ENCODE peak calls at places on chromosomes 7 and 10, in nine cellular contexts. Y is ovary; F is naive thymus-derived CD4-positive, alpha-beta T cell; A is substantia nigra; W is stomach; U is lung; N is neural progenitor cell; J is heart right ventricle; H is CD8-positive, alpha-beta T cell. B is an unnamed sample.
A peak's percentile ranks its signal among the peaks of the same experiment; 100 is the strongest.

GRCh38 chr7:51700593-51701215 is 384.1 kb upstream of the COBL start:
- DNase-seq in Y (no peak), F (no peak), A (no peak), W (no peak), U (no peak), N (no peak), J (no peak), H (no peak), B (no peak)

GRCh38 chr7:92057375-92057774 is 76.9 kb downstream of the CYP51A1 start:
- DNase-seq in Y (no peak), F (no peak), A (no peak), W (peak; percentile 62), U (no peak), N (peak; percentile 25), J (no peak), H (no peak), B (no peak)

GRCh38 chr7:46586406-46586805 is 665.3 kb upstream of the IGFBP3 start:
- DNase-seq in Y (no peak), F (no peak), A (no peak), W (no peak), U (no peak), N (no peak), J (no peak), H (no peak), B (no peak)

GRCh38 chr7:99042957-99043356 is 101.0 kb downstream of the SMURF1 start:
- DNase-seq in Y (no peak), F (no peak), A (no peak), W (no peak), U (peak; percentile 5), N (no peak), J (no peak), H (no peak), B (no peak)

GRCh38 chr7:129351320-129351719 is 82.9 kb upstream of the STRIP2 start:
- DNase-seq in Y (no peak), F (no peak), A (no peak), W (no peak), U (no peak), N (no peak), J (no peak), H (no peak), B (no peak)

GRCh38 chr10:106378251-106378650 is 786.3 kb downstream of the SORCS1 start:
- DNase-seq in Y (no peak), F (no peak), A (no peak), W (no peak), U (no peak), N (no peak), J (no peak), H (no peak), B (no peak)

GRCh38 chr10:32112055-32112454 is 55.8 kb upstream of the KIF5B start:
- DNase-seq in Y (no peak), F (no peak), A (no peak), W (no peak), U (no peak), N (no peak), J (no peak), H (no peak), B (no peak)

GRCh38 chr7:22121702-22122474 is 176.2 kb upstream of the CDCA7L start:
- DNase-seq in Y (no peak), F (no peak), A (no peak), W (no peak), U (no peak), N (no peak), J (peak; percentile 79), H (no peak), B (no peak)

GRCh38 chr7:134520130-134520529 is 7.2 kb upstream of the AKR1B10 start:
- DNase-seq in Y (no peak), F (no peak), A (no peak), W (no peak), U (no peak), N (no peak), J (no peak), H (no peak), B (no peak)

GRCh38 chr7:98312201-98312600 is 30.7 kb downstream of the BRI3 start:
- DNase-seq in Y (no peak), F (no peak), A (no peak), W (no peak), U (no peak), N (no peak), J (no peak), H (no peak), B (no peak)

GRCh38 chr10:9828110-9828509 is 1189.6 kb upstream of the CELF2 start:
- DNase-seq in Y (no peak), F (no peak), A (no peak), W (no peak), U (no peak), N (no peak), J (no peak), H (no peak), B (no peak)

DNA sequence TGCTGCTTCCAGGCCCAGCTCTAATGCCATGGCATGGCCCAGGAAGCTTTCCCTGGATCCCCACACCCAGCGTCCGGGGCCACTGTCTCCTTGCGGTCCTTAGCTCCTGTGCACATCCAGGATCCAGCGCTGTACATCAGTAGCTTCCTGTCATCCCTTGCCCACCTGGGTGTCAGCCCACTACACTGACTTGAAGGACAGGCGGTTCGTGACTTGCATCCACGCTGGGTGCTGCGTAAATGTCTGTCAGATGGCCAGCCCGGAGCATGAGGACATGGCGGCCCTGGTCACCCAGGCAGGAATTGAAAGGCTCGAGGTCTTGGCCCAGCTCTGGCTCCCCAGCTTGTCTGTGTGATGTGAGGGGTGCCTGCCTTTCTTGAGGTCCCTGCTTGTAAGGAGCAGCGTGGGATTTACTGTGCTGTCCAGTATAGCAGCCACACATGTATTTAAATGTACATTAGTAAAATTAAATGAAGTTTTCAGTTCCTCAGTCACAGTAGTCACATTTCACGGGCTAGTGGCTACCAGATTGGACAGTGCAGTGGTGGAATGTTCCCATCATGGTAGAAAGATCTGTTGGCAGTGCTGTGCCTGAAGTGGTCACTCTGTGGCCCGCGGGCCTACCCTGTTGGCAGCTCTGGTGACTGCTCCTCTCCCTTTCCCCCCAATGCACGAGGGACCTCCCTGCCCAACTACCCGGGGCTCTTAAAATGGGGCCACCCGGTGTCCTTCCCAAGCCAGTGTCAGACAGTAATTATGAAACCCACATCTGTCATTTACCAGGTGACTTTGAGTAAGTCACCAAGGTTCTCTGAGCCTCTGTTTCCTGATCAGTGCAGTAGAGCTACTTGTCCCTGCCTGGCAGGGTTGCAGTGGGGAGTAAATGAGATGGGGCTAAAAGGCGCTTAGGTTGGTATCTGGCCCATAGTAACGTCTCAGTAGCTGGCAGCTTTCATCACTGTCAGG is 97.8 kb upstream of the PPIF start:
- DNase-seq in Y (no peak), F (no peak), A (no peak), W (no peak), U (no peak), N (no peak), J (no peak), H (no peak), B (no peak)
- H3K27ac ChIP-seq in Y (no peak overlapping the region), F (no peak overlapping the region), A (peak overlapping the region; percentile 94), W (peak overlapping the region; percentile 86), U (peak overlapping the region; percentile 50), N (no peak overlapping the region), J (peak overlapping the region; percentile 90), H (no peak overlapping the region), B (peak overlapping the region; percentile 59)

GRCh38 chr7:135923700-135924261 is 53.4 kb downstream of the MTPN start:
- DNase-seq in Y (no peak), F (no peak), A (no peak), W (no peak), U (no peak), N (no peak), J (no peak), H (no peak), B (no peak)
- H3K27ac ChIP-seq in Y (no peak overlapping the region), F (no peak overlapping the region), A (no peak overlapping the region), W (no peak overlapping the region), U (no peak overlapping the region), N (no peak overlapping the region), J (no peak overlapping the region), H (no peak overlapping the region), B (no peak overlapping the region)

DNA sequence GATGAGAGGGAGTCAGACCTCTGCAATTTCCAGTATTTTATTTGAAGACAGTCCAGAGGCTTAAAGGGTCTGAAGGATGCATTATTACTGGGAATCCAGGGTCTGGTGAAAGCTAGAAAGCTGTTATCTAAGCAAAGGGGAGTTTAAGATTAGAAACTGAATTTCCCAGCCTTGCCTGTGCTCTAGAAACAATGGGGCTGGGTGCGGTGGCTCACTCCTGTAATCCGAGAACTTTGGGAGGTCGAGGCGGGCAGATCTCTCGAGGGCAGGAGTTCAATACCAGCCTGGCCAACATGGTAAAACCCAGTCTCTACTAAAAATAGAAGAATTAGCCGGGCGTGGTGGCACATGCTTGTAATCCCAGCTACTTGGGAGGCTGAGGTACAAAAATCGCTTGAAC is 71.5 kb upstream of the ANLN start:
- DNase-seq in Y (no peak), F (no peak), A (no peak), W (no peak), U (peak; percentile 18), N (no peak), J (no peak), H (no peak), B (no peak)
- H3K27ac ChIP-seq in Y (no peak overlapping the region), F (no peak overlapping the region), A (no peak overlapping the region), W (no peak overlapping the region), U (no peak overlapping the region), N (no peak overlapping the region), J (no peak overlapping the region), H (no peak overlapping the region), B (no peak overlapping the region)

GRCh38 chr7:45564886-45565455 is 9.2 kb upstream of the ADCY1 start:
- DNase-seq in Y (no peak), F (no peak), A (no peak), W (no peak), U (no peak), N (no peak), J (no peak), H (no peak), B (no peak)
- H3K27ac ChIP-seq in Y (no peak overlapping the region), F (no peak overlapping the region), A (no peak overlapping the region), W (no peak overlapping the region), U (no peak overlapping the region), N (no peak overlapping the region), J (peak overlapping the region; percentile 57), H (no peak overlapping the region), B (peak overlapping the region; percentile 36)

DNA sequence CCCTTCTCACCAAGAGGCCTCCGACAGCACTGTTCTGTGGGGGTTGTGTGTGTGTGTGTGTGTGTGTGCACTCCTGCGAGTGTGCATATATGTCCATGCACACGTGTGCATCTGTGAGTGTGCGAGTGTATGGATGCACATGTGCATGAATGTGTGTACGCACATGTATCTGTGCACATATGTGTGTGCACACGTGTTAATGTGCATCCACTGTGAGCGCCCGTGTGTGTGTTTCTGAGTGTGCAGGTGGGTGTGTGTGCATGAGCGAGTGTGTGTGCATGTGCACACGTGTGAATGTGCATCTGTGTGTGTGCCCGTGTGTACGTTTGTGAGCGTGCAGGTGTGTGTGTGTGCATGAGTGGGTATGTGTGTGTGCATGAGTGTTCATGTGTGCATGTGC is 48.5 kb upstream of the FOXL3 start:
- DNase-seq in Y (no peak), F (no peak), A (no peak), W (no peak), U (no peak), N (no peak), J (no peak), H (no peak), B (no peak)
- H3K27ac ChIP-seq in Y (no peak overlapping the region), F (no peak overlapping the region), A (no peak overlapping the region), W (no peak overlapping the region), U (no peak overlapping the region), N (no peak overlapping the region), J (no peak overlapping the region), H (no peak overlapping the region), B (no peak overlapping the region)